ENCODE peak calls at places on chromosomes 6 and 20, in five cellular contexts. One of them, this sample, is unnamed.

GRCh38 chr6:22980446-22980845 is 411.1 kb downstream of the HDGFL1 start:
- DNase-seq in left lung: no peak
- DNase-seq in hippocampal formation: no peak
- DNase-seq in activated CD4-positive, alpha-beta T cell treated with anti-CD3 and anti-CD28 coated beads, Interleukin-2, amount 10 ng/mL, durations not matched to agents 7 days and 5 days: no peak
- DNase-seq in breast epithelium: no peak
- DNase-seq in this sample: no peak

GRCh38 chr20:53857723-53858236 is 212.6 kb downstream of the BCAS1 start:
- DNase-seq in hippocampal formation: no peak
- DNase-seq in activated CD4-positive, alpha-beta T cell treated with anti-CD3 and anti-CD28 coated beads, Interleukin-2, amount 10 ng/mL, durations not matched to agents 7 days and 5 days: no peak
- DNase-seq in left lung: no peak
- DNase-seq in breast epithelium: no peak
- DNase-seq in this sample: no peak

GRCh38 chr6:108797951-108798671 is 50.1 kb upstream of the ARMC2 start:
- DNase-seq in activated CD4-positive, alpha-beta T cell treated with anti-CD3 and anti-CD28 coated beads, Interleukin-2, amount 10 ng/mL, durations not matched to agents 7 days and 5 days: no peak
- DNase-seq in breast epithelium: no peak
- DNase-seq in left lung: no peak
- DNase-seq in hippocampal formation: no peak
- DNase-seq in this sample: no peak

GRCh38 chr6:137416376-137417109 is 77.7 kb downstream of the OLIG3 start:
- DNase-seq in left lung: no peak
- DNase-seq in activated CD4-positive, alpha-beta T cell treated with anti-CD3 and anti-CD28 coated beads, Interleukin-2, amount 10 ng/mL, durations not matched to agents 7 days and 5 days: no peak
- DNase-seq in hippocampal formation: no peak
- DNase-seq in breast epithelium: no peak
- DNase-seq in this sample: no peak

GRCh38 chr6:17877196-17877889 is 110.1 kb downstream of the KIF13A start:
- DNase-seq in activated CD4-positive, alpha-beta T cell treated with anti-CD3 and anti-CD28 coated beads, Interleukin-2, amount 10 ng/mL, durations not matched to agents 7 days and 5 days: no peak
- DNase-seq in breast epithelium: no peak
- DNase-seq in hippocampal formation: no peak
- DNase-seq in left lung: no peak
- DNase-seq in this sample: no peak

GRCh38 chr6:11989376-11989775 is 22.7 kb upstream of the HIVEP1 start:
- DNase-seq in breast epithelium: no peak
- DNase-seq in hippocampal formation: no peak
- DNase-seq in left lung: no peak
- DNase-seq in activated CD4-positive, alpha-beta T cell treated with anti-CD3 and anti-CD28 coated beads, Interleukin-2, amount 10 ng/mL, durations not matched to agents 7 days and 5 days: no peak
- DNase-seq in this sample: no peak

GRCh38 chr6:20509211-20509610 is 25.0 kb upstream of the CDKAL1 start:
- DNase-seq in hippocampal formation: no peak
- DNase-seq in activated CD4-positive, alpha-beta T cell treated with anti-CD3 and anti-CD28 coated beads, Interleukin-2, amount 10 ng/mL, durations not matched to agents 7 days and 5 days: no peak
- DNase-seq in breast epithelium: no peak
- DNase-seq in left lung: no peak
- DNase-seq in this sample: no peak

GRCh38 chr20:23926941-23927872 is 47.7 kb upstream of the CST5 start:
- DNase-seq in left lung: no peak
- DNase-seq in activated CD4-positive, alpha-beta T cell treated with anti-CD3 and anti-CD28 coated beads, Interleukin-2, amount 10 ng/mL, durations not matched to agents 7 days and 5 days: no peak
- DNase-seq in hippocampal formation: no peak
- DNase-seq in breast epithelium: no peak
- DNase-seq in this sample: no peak

GRCh38 chr6:136846046-136846445 is 23.7 kb downstream of the PEX7 start:
- DNase-seq in left lung: no peak
- DNase-seq in breast epithelium: no peak
- DNase-seq in hippocampal formation: no peak
- DNase-seq in activated CD4-positive, alpha-beta T cell treated with anti-CD3 and anti-CD28 coated beads, Interleukin-2, amount 10 ng/mL, durations not matched to agents 7 days and 5 days: peak
- DNase-seq in this sample: no peak

GRCh38 chr20:4406627-4407026 is 315.1 kb upstream of the PRND start:
- DNase-seq in breast epithelium: no peak
- DNase-seq in left lung: no peak
- DNase-seq in hippocampal formation: no peak
- DNase-seq in activated CD4-positive, alpha-beta T cell treated with anti-CD3 and anti-CD28 coated beads, Interleukin-2, amount 10 ng/mL, durations not matched to agents 7 days and 5 days: no peak
- DNase-seq in this sample: no peak

GRCh38 chr6:21381336-21381963 is 212.1 kb upstream of the SOX4 start:
- DNase-seq in left lung: no peak
- DNase-seq in hippocampal formation: no peak
- DNase-seq in activated CD4-positive, alpha-beta T cell treated with anti-CD3 and anti-CD28 coated beads, Interleukin-2, amount 10 ng/mL, durations not matched to agents 7 days and 5 days: no peak
- DNase-seq in breast epithelium: no peak
- DNase-seq in this sample: no peak

GRCh38 chr6:150491131-150491795 is 108.4 kb upstream of the PLEKHG1 start:
- DNase-seq in left lung: no peak
- DNase-seq in activated CD4-positive, alpha-beta T cell treated with anti-CD3 and anti-CD28 coated beads, Interleukin-2, amount 10 ng/mL, durations not matched to agents 7 days and 5 days: peak
- DNase-seq in hippocampal formation: no peak
- DNase-seq in breast epithelium: no peak
- DNase-seq in this sample: no peak

GRCh38 chr6:87656857-87657256 is 45.2 kb downstream of the AKIRIN2 start:
- DNase-seq in hippocampal formation: no peak
- DNase-seq in breast epithelium: no peak
- DNase-seq in activated CD4-positive, alpha-beta T cell treated with anti-CD3 and anti-CD28 coated beads, Interleukin-2, amount 10 ng/mL, durations not matched to agents 7 days and 5 days: peak
- DNase-seq in left lung: no peak
- DNase-seq in this sample: no peak

GRCh38 chr6:89479902-89480301 is 47.0 kb downstream of the ANKRD6 start:
- DNase-seq in left lung: no peak
- DNase-seq in hippocampal formation: no peak
- DNase-seq in activated CD4-positive, alpha-beta T cell treated with anti-CD3 and anti-CD28 coated beads, Interleukin-2, amount 10 ng/mL, durations not matched to agents 7 days and 5 days: no peak
- DNase-seq in breast epithelium: no peak
- DNase-seq in this sample: no peak

GRCh38 chr6:45677381-45677992 is 299.8 kb upstream of the SUPT3H start:
- DNase-seq in activated CD4-positive, alpha-beta T cell treated with anti-CD3 and anti-CD28 coated beads, Interleukin-2, amount 10 ng/mL, durations not matched to agents 7 days and 5 days: peak
- DNase-seq in left lung: no peak
- DNase-seq in hippocampal formation: peak
- DNase-seq in breast epithelium: no peak
- DNase-seq in this sample: no peak

GRCh38 chr6:106453756-106454367 is 93.3 kb downstream of the CRYBG1 start:
- DNase-seq in hippocampal formation: no peak
- DNase-seq in activated CD4-positive, alpha-beta T cell treated with anti-CD3 and anti-CD28 coated beads, Interleukin-2, amount 10 ng/mL, durations not matched to agents 7 days and 5 days: no peak
- DNase-seq in left lung: no peak
- DNase-seq in breast epithelium: no peak
- DNase-seq in this sample: no peak

GRCh38 chr6:93318127-93318526 is 101.2 kb downstream of the EPHA7 start:
- DNase-seq in hippocampal formation: peak
- DNase-seq in breast epithelium: no peak
- DNase-seq in left lung: no peak
- DNase-seq in activated CD4-positive, alpha-beta T cell treated with anti-CD3 and anti-CD28 coated beads, Interleukin-2, amount 10 ng/mL, durations not matched to agents 7 days and 5 days: no peak
- DNase-seq in this sample: no peak

GRCh38 chr6:43964659-43965570 is 162.3 kb downstream of the MRPL14 start:
- DNase-seq in activated CD4-positive, alpha-beta T cell treated with anti-CD3 and anti-CD28 coated beads, Interleukin-2, amount 10 ng/mL, durations not matched to agents 7 days and 5 days: no peak
- DNase-seq in hippocampal formation: no peak
- DNase-seq in breast epithelium: peak
- DNase-seq in left lung: no peak
- DNase-seq in this sample: no peak

GRCh38 chr6:128174724-128175123 is 273.9 kb upstream of the THEMIS start:
- DNase-seq in activated CD4-positive, alpha-beta T cell treated with anti-CD3 and anti-CD28 coated beads, Interleukin-2, amount 10 ng/mL, durations not matched to agents 7 days and 5 days: no peak
- DNase-seq in left lung: no peak
- DNase-seq in hippocampal formation: no peak
- DNase-seq in breast epithelium: no peak
- DNase-seq in this sample: no peak

GRCh38 chr6:166167801-166168615 is at the start of gene TBXT:
- DNase-seq in left lung: no peak
- DNase-seq in breast epithelium: no peak
- DNase-seq in activated CD4-positive, alpha-beta T cell treated with anti-CD3 and anti-CD28 coated beads, Interleukin-2, amount 10 ng/mL, durations not matched to agents 7 days and 5 days: no peak
- DNase-seq in hippocampal formation: no peak
- DNase-seq in this sample: no peak

GRCh38 chr6:101931766-101932165 is 538.3 kb downstream of the GRIK2 start:
- DNase-seq in left lung: no peak
- DNase-seq in activated CD4-positive, alpha-beta T cell treated with anti-CD3 and anti-CD28 coated beads, Interleukin-2, amount 10 ng/mL, durations not matched to agents 7 days and 5 days: no peak
- DNase-seq in breast epithelium: no peak
- DNase-seq in hippocampal formation: no peak
- DNase-seq in this sample: no peak

GRCh38 chr6:66226099-66226498 is 519.1 kb upstream of the EYS start:
- DNase-seq in hippocampal formation: peak
- DNase-seq in left lung: no peak
- DNase-seq in activated CD4-positive, alpha-beta T cell treated with anti-CD3 and anti-CD28 coated beads, Interleukin-2, amount 10 ng/mL, durations not matched to agents 7 days and 5 days: no peak
- DNase-seq in breast epithelium: no peak
- DNase-seq in this sample: no peak

GRCh38 chr6:112879920-112880413 is 532.8 kb downstream of the RFPL4B start:
- DNase-seq in activated CD4-positive, alpha-beta T cell treated with anti-CD3 and anti-CD28 coated beads, Interleukin-2, amount 10 ng/mL, durations not matched to agents 7 days and 5 days: peak
- DNase-seq in left lung: peak
- DNase-seq in breast epithelium: no peak
- DNase-seq in hippocampal formation: no peak
- DNase-seq in this sample: no peak

GRCh38 chr6:88953550-88954386 is 9.7 kb downstream of the RNGTT start:
- DNase-seq in hippocampal formation: no peak
- DNase-seq in activated CD4-positive, alpha-beta T cell treated with anti-CD3 and anti-CD28 coated beads, Interleukin-2, amount 10 ng/mL, durations not matched to agents 7 days and 5 days: no peak
- DNase-seq in breast epithelium: no peak
- DNase-seq in left lung: no peak
- DNase-seq in this sample: no peak

GRCh38 chr6:111377558-111378120 is 105.4 kb downstream of the REV3L start:
- DNase-seq in breast epithelium: no peak
- DNase-seq in hippocampal formation: no peak
- DNase-seq in activated CD4-positive, alpha-beta T cell treated with anti-CD3 and anti-CD28 coated beads, Interleukin-2, amount 10 ng/mL, durations not matched to agents 7 days and 5 days: no peak
- DNase-seq in left lung: no peak
- DNase-seq in this sample: no peak

GRCh38 chr6:89369009-89369408 is 16.5 kb upstream of the UBE2J1 start:
- DNase-seq in hippocampal formation: peak
- DNase-seq in activated CD4-positive, alpha-beta T cell treated with anti-CD3 and anti-CD28 coated beads, Interleukin-2, amount 10 ng/mL, durations not matched to agents 7 days and 5 days: no peak
- DNase-seq in left lung: no peak
- DNase-seq in breast epithelium: peak
- DNase-seq in this sample: no peak

GRCh38 chr6:27133281-27134227 is 113.9 kb upstream of the PRSS16 start:
- DNase-seq in breast epithelium: peak
- DNase-seq in activated CD4-positive, alpha-beta T cell treated with anti-CD3 and anti-CD28 coated beads, Interleukin-2, amount 10 ng/mL, durations not matched to agents 7 days and 5 days: peak
- DNase-seq in hippocampal formation: no peak
- DNase-seq in left lung: peak
- DNase-seq in this sample: peak

GRCh38 chr20:50756447-50756846 is 25.1 kb downstream of the PARD6B start:
- DNase-seq in activated CD4-positive, alpha-beta T cell treated with anti-CD3 and anti-CD28 coated beads, Interleukin-2, amount 10 ng/mL, durations not matched to agents 7 days and 5 days: no peak
- DNase-seq in left lung: no peak
- DNase-seq in hippocampal formation: no peak
- DNase-seq in breast epithelium: no peak
- DNase-seq in this sample: no peak

GRCh38 chr20:34111057-34111711 is 859 bp downstream of the EIF2S2 start:
- DNase-seq in left lung: no peak
- DNase-seq in breast epithelium: no peak
- DNase-seq in activated CD4-positive, alpha-beta T cell treated with anti-CD3 and anti-CD28 coated beads, Interleukin-2, amount 10 ng/mL, durations not matched to agents 7 days and 5 days: no peak
- DNase-seq in hippocampal formation: no peak
- DNase-seq in this sample: peak

GRCh38 chr6:160131636-160132296 is 10.2 kb downstream of the SLC22A1 start:
- DNase-seq in hippocampal formation: no peak
- DNase-seq in activated CD4-positive, alpha-beta T cell treated with anti-CD3 and anti-CD28 coated beads, Interleukin-2, amount 10 ng/mL, durations not matched to agents 7 days and 5 days: no peak
- DNase-seq in left lung: no peak
- DNase-seq in breast epithelium: no peak
- DNase-seq in this sample: no peak